ENCODE peak calls at places on chromosomes 12 and 14, in four cellular contexts. One of them, this sample, is unnamed.

GRCh38 chr12:67474934-67475620 is 173.5 kb upstream of the DYRK2 start:
- DNase-seq in D341Med: no peak
- DNase-seq in NCI-H1930: no peak
- DNase-seq in WERI-Rb-1: no peak
- DNase-seq in this sample: no peak

GRCh38 chr12:105330938-105331804 is 680 bp downstream of the C12orf75 start:
- DNase-seq in D341Med: peak; percentile 77
- DNase-seq in NCI-H1930: no peak
- DNase-seq in WERI-Rb-1: peak; percentile 37
- DNase-seq in this sample: peak; percentile 47

GRCh38 chr12:53098354-53098981 is 1.0 kb downstream of the IGFBP6 start:
- DNase-seq in D341Med: no peak
- DNase-seq in WERI-Rb-1: no peak
- DNase-seq in NCI-H1930: no peak
- DNase-seq in this sample: no peak

GRCh38 chr12:7047318-7047717 is 13.2 kb upstream of the C1S start:
- DNase-seq in WERI-Rb-1: no peak
- DNase-seq in NCI-H1930: no peak
- DNase-seq in D341Med: no peak
- DNase-seq in this sample: no peak

GRCh38 chr14:25132734-25133422 is 82.9 kb upstream of the STXBP6 start:
- DNase-seq in D341Med: peak; percentile 82
- DNase-seq in NCI-H1930: peak; percentile 41
- DNase-seq in WERI-Rb-1: peak; percentile 35
- DNase-seq in this sample: peak; percentile 72

GRCh38 chr12:53218551-53219114 is 11.6 kb upstream of the ITGB7 start:
- DNase-seq in WERI-Rb-1: no peak
- DNase-seq in D341Med: no peak
- DNase-seq in NCI-H1930: no peak
- DNase-seq in this sample: no peak

GRCh38 chr12:71865166-71865713 is 25.7 kb downstream of the TBC1D15 start:
- DNase-seq in D341Med: peak; percentile 80
- DNase-seq in NCI-H1930: no peak
- DNase-seq in WERI-Rb-1: no peak
- DNase-seq in this sample: peak; percentile 78

GRCh38 chr14:87600236-87600635 is 392.7 kb downstream of the GALC start:
- DNase-seq in WERI-Rb-1: no peak
- DNase-seq in D341Med: no peak
- DNase-seq in NCI-H1930: no peak
- DNase-seq in this sample: no peak

GRCh38 chr14:30608533-30609006 is 13.5 kb upstream of the SCFD1 start:
- DNase-seq in WERI-Rb-1: no peak
- DNase-seq in NCI-H1930: no peak
- DNase-seq in D341Med: no peak
- DNase-seq in this sample: peak; percentile 56

GRCh38 chr12:132428872-132429121 is 61.2 kb upstream of the FBRSL1 start:
- DNase-seq in NCI-H1930: no peak
- DNase-seq in D341Med: no peak
- DNase-seq in WERI-Rb-1: no peak
- DNase-seq in this sample: peak; percentile 91

GRCh38 chr14:73887116-73887490 is 444 bp downstream of the ZNF410 start:
- DNase-seq in D341Med: no peak
- DNase-seq in WERI-Rb-1: no peak
- DNase-seq in NCI-H1930: no peak
- DNase-seq in this sample: peak; percentile 41

GRCh38 chr14:89915114-89915878 is 39.2 kb downstream of the EFCAB11 start:
- DNase-seq in NCI-H1930: peak; percentile 26
- DNase-seq in D341Med: peak; percentile 63
- DNase-seq in WERI-Rb-1: peak; percentile 35
- DNase-seq in this sample: peak; percentile 76

GRCh38 chr12:26678697-26679660 is 154.0 kb downstream of the ITPR2 start:
- DNase-seq in D341Med: no peak
- DNase-seq in WERI-Rb-1: no peak
- DNase-seq in NCI-H1930: no peak
- DNase-seq in this sample: peak; percentile 6

GRCh38 chr12:113109872-113110623 is 25.5 kb downstream of the RASAL1 start:
- DNase-seq in WERI-Rb-1: no peak
- DNase-seq in NCI-H1930: no peak
- DNase-seq in D341Med: no peak
- DNase-seq in this sample: no peak

GRCh38 chr12:59834659-59835474 is 239.0 kb downstream of the SLC16A7 start:
- DNase-seq in NCI-H1930: no peak
- DNase-seq in WERI-Rb-1: no peak
- DNase-seq in D341Med: peak; percentile 14
- DNase-seq in this sample: peak; percentile 48

GRCh38 chr12:78787576-78787975 is 77.0 kb upstream of the SYT1 start:
- DNase-seq in NCI-H1930: no peak
- DNase-seq in WERI-Rb-1: no peak
- DNase-seq in D341Med: no peak
- DNase-seq in this sample: no peak

This sample was measured in NCI-H82.